ENCODE peak calls at places on chromosomes 2 and 18, in eight cellular contexts. I is adrenal gland, G is endodermal cell, B is esophagus squamous epithelium, W is GM23248, O is tibial artery, E is heart right ventricle, X is cardiac muscle cell. K is an unnamed sample.

GRCh38 chr2:132757676-132758075 is 87.7 kb upstream of the LYPD1 start:
- DNase-seq in I (no peak), W (peak; percentile 3), E (no peak), B (no peak), X (no peak), G (no peak), O (no peak), K (no peak)

GRCh38 chr2:181627545-181627944 is 29.4 kb downstream of the CERKL start:
- DNase-seq in W (peak; percentile 15), O (no peak), I (no peak), X (no peak), G (no peak), E (no peak), B (no peak), K (no peak)

GRCh38 chr2:19209575-19210341 is 148.7 kb downstream of the OSR1 start:
- DNase-seq in I (no peak), E (no peak), X (no peak), B (no peak), G (no peak), O (no peak), W (no peak), K (no peak)

GRCh38 chr18:63758616-63759015 is 16.6 kb upstream of the SERPINB7 start:
- DNase-seq in I (no peak), X (no peak), O (no peak), W (no peak), G (no peak), B (no peak), E (no peak), K (no peak)

GRCh38 chr2:147636888-147637270 is 207.9 kb upstream of the ACVR2A start:
- DNase-seq in W (no peak), X (no peak), O (no peak), G (no peak), B (no peak), I (no peak), E (no peak), K (no peak)

GRCh38 chr2:101012706-101013181 is 10.7 kb downstream of the RPL31 start:
- DNase-seq in G (no peak), X (peak; percentile 58), W (peak; percentile 63), I (peak; percentile 27), B (no peak), O (no peak), E (no peak), K (no peak)

GRCh38 chr2:137659616-137660015 is 304.7 kb upstream of the HNMT start:
- DNase-seq in E (no peak), G (no peak), B (no peak), W (peak; percentile 50), O (no peak), X (no peak), I (no peak), K (no peak)

GRCh38 chr2:174764281-174765063 is at the start of gene CHRNA1:
- DNase-seq in B (no peak), G (no peak), X (no peak), I (no peak), E (no peak), O (no peak), W (peak; percentile 21), K (no peak)

GRCh38 chr18:12744103-12744502 is 41.3 kb downstream of the PSMG2 start:
- DNase-seq in B (no peak), X (peak; percentile 33), O (no peak), I (peak; percentile 29), W (peak; percentile 88), E (no peak), G (no peak), K (no peak)

GRCh38 chr2:128410758-128411215 is 92.1 kb upstream of the HS6ST1 start:
- DNase-seq in W (no peak), E (no peak), I (no peak), X (no peak), G (peak; percentile 22), O (no peak), B (no peak), K (peak; percentile 14)

GRCh38 chr2:95310651-95311050 is 13.5 kb downstream of the KCNIP3 start:
- DNase-seq in E (no peak), O (no peak), I (no peak), B (no peak), W (peak; percentile 32), G (no peak), X (no peak), K (no peak)

GRCh38 chr2:96739051-96739632 is 722 bp downstream of the LMAN2L start:
- DNase-seq in G (no peak), O (no peak), X (no peak), I (no peak), W (peak; percentile 52), B (no peak), E (no peak), K (no peak)

GRCh38 chr2:120391905-120392665 is 46.1 kb downstream of the INHBB start:
- DNase-seq in B (no peak), W (no peak), X (no peak), G (peak; percentile 35), E (no peak), O (peak; percentile 15), I (no peak), K (no peak)

GRCh38 chr2:204737296-204737695 is 192.0 kb downstream of the PARD3B start:
- DNase-seq in O (no peak), X (no peak), G (no peak), I (no peak), E (no peak), W (no peak), B (no peak), K (no peak)

GRCh38 chr2:241820625-241821384 is 11.8 kb downstream of the NEU4 start:
- DNase-seq in O (no peak), G (peak; percentile 49), I (no peak), E (no peak), B (no peak), W (no peak), X (no peak), K (no peak)

GRCh38 chr2:238994876-238995275 is 147.0 kb downstream of the TWIST2 start:
- DNase-seq in G (no peak), I (no peak), W (peak; percentile 73), E (no peak), B (no peak), O (no peak), X (no peak), K (no peak)

GRCh38 chr18:12772111-12772510 is 69.3 kb downstream of the PSMG2 start:
- DNase-seq in I (no peak), G (no peak), X (no peak), O (no peak), W (no peak), E (no peak), B (no peak), K (no peak)

GRCh38 chr2:23658466-23658942 is 268.4 kb downstream of the ATAD2B start:
- DNase-seq in B (no peak), E (no peak), I (peak; percentile 36), X (no peak), O (no peak), W (no peak), G (no peak), K (no peak)

GRCh38 chr2:70440621-70441020 is 113.0 kb downstream of the TGFA start:
- DNase-seq in W (no peak), X (no peak), I (no peak), B (no peak), O (no peak), G (no peak), E (no peak), K (peak; percentile 26)

GRCh38 chr2:236774171-236774570 is 204.5 kb downstream of the ACKR3 start:
- DNase-seq in O (no peak), B (no peak), E (no peak), W (no peak), I (no peak), G (no peak), X (peak; percentile 23), K (no peak)

GRCh38 chr2:202290316-202290715 is 24.8 kb downstream of the NOP58 start:
- DNase-seq in W (no peak), X (no peak), O (no peak), I (no peak), E (no peak), G (no peak), B (no peak), K (no peak)

GRCh38 chr2:230525682-230526081 is 109.7 kb downstream of the SP100 start:
- DNase-seq in E (no peak), I (no peak), X (no peak), G (no peak), W (no peak), B (no peak), O (no peak), K (no peak)

GRCh38 chr2:31141513-31141912 is 3.3 kb upstream of the GALNT14 start:
- DNase-seq in E (no peak), I (no peak), B (no peak), O (no peak), X (no peak), G (no peak), W (peak; percentile 14), K (no peak)

GRCh38 chr2:20525041-20526035 is 78.5 kb downstream of the RHOB start:
- DNase-seq in O (peak; percentile 62), I (no peak), E (peak; percentile 34), G (peak; percentile 68), X (no peak), W (peak; percentile 89), B (no peak), K (peak; percentile 80)

GRCh38 chr2:3194828-3195227 is 182.8 kb downstream of the EIPR1 start:
- DNase-seq in X (no peak), I (no peak), B (no peak), W (no peak), E (no peak), O (no peak), G (no peak), K (no peak)

GRCh38 chr18:11752116-11752911 is 63.2 kb downstream of the GNAL start:
- DNase-seq in B (no peak), E (no peak), O (no peak), W (peak; percentile 38), G (peak; percentile 80), X (peak; percentile 61), I (no peak), K (no peak)

GRCh38 chr2:71801969-71802368 is 345.7 kb downstream of the CYP26B1 start:
- DNase-seq in X (peak; percentile 71), B (no peak), W (peak; percentile 79), E (peak; percentile 67), I (peak; percentile 73), O (peak; percentile 57), G (peak; percentile 95), K (no peak)

GRCh38 chr2:26652361-26653041 is 11.3 kb upstream of the CIB4 start:
- DNase-seq in B (no peak), I (peak; percentile 54), E (no peak), W (peak; percentile 63), X (peak; percentile 44), O (no peak), G (peak; percentile 51), K (no peak)
- H3K27ac ChIP-seq in B (peak overlapping the region; percentile 77), I (peak overlapping the region; percentile 88), E (no peak overlapping the region), W (no peak overlapping the region), X (peak overlapping the region; percentile 20), O (no peak overlapping the region), G (no peak overlapping the region), K (peak overlapping the region; percentile 55)

GRCh38 chr2:10285191-10285577 is 17.5 kb upstream of the HPCAL1 start:
- DNase-seq in I (no peak), O (no peak), B (no peak), E (no peak), W (no peak), X (no peak), G (no peak), K (no peak)
- H3K4me3 ChIP-seq in I (no peak overlapping the region), O (no peak overlapping the region), B (no peak overlapping the region), E (no peak overlapping the region), W (no peak overlapping the region), X (no peak overlapping the region), G (no peak overlapping the region), K (no peak overlapping the region)

GRCh38 chr2:98548920-98549818 is 59.1 kb downstream of the COA5 start:
- DNase-seq in B (no peak), O (peak; percentile 7), I (no peak), W (no peak), X (no peak), G (peak; percentile 22), E (no peak), K (no peak)
- H3K4me1 ChIP-seq in B (no peaks in the 10 kb centered on the region), O (no peaks in the 10 kb centered on the region), I (no peaks in the 10 kb centered on the region), W (no peaks in the 10 kb centered on the region), X (no peaks in the 10 kb centered on the region), G (no peaks in the 10 kb centered on the region), E (no peaks in the 10 kb centered on the region), K (no peaks in the 10 kb centered on the region)

GRCh38 chr2:167825664-167826063 is 421.7 kb downstream of the STK39 start:
- DNase-seq in E (no peak), I (no peak), G (no peak), O (no peak), X (no peak), B (no peak), W (no peak), K (no peak)
- H3K27ac ChIP-seq in E (no peak overlapping the region), I (no peak overlapping the region), G (no peak overlapping the region), O (no peak overlapping the region), X (no peak overlapping the region), B (no peak overlapping the region), W (no peak overlapping the region), K (no peak overlapping the region)

K was measured in lung.